ENCODE peak calls at places on chromosomes 5 and 9, in eight cellular contexts. U is ELR; I is fibroblast of pulmonary artery; W is ovary; N is nephron progenitor cell; S is cardiac muscle cell; Y is HS-5; L is CD8-positive, alpha-beta T cell. B is an unnamed sample.

GRCh38 chr5:170903075-170903474 is 41.3 kb downstream of the RANBP17 start:
- DNase-seq in U (no peak), I (no peak), W (no peak), N (peak; percentile 13), S (no peak), Y (no peak), L (no peak), B (no peak)

GRCh38 chr9:133184971-133185370 is 21.3 kb upstream of the GBGT1 start:
- DNase-seq in U (peak; percentile 78), I (peak; percentile 81), W (peak; percentile 55), N (peak; percentile 32), S (peak; percentile 90), Y (peak; percentile 55), L (no peak), B (no peak)

GRCh38 chr5:126373621-126374416 is 49.4 kb upstream of the GRAMD2B start:
- DNase-seq in U (peak; percentile 55), I (no peak), W (no peak), N (no peak), S (no peak), Y (no peak), L (no peak), B (no peak)

GRCh38 chr9:35967042-35967441 is 9.1 kb upstream of the OR2S2 start:
- DNase-seq in U (no peak), I (no peak), W (no peak), N (no peak), S (no peak), Y (no peak), L (no peak), B (no peak)

GRCh38 chr5:122498163-122498562 is 186.1 kb downstream of the SNCAIP start:
- DNase-seq in U (no peak), I (peak; percentile 15), W (peak; percentile 35), N (peak; percentile 17), S (peak; percentile 21), Y (no peak), L (no peak), B (no peak)

GRCh38 chr5:41057940-41058339 is 13.2 kb downstream of the MROH2B start:
- DNase-seq in U (no peak), I (no peak), W (no peak), N (no peak), S (no peak), Y (no peak), L (no peak), B (no peak)

GRCh38 chr9:133059623-133060022 is 2.2 kb upstream of the CEL start:
- DNase-seq in U (no peak), I (no peak), W (no peak), N (no peak), S (no peak), Y (no peak), L (no peak), B (no peak)

GRCh38 chr9:109378316-109378715 is 57.5 kb upstream of the EPB41L4B start:
- DNase-seq in U (no peak), I (no peak), W (no peak), N (no peak), S (no peak), Y (no peak), L (no peak), B (no peak)

GRCh38 chr9:119951090-119951489 is 581.9 kb upstream of the BRINP1 start:
- DNase-seq in U (no peak), I (no peak), W (no peak), N (no peak), S (peak; percentile 10), Y (no peak), L (no peak), B (no peak)

GRCh38 chr5:51881901-51882300 is 498.7 kb downstream of the ISL1 start:
- DNase-seq in U (no peak), I (no peak), W (no peak), N (no peak), S (no peak), Y (no peak), L (no peak), B (no peak)

GRCh38 chr9:69122086-69122390 is 52.0 kb upstream of the TJP2 start:
- DNase-seq in U (peak; percentile 78), I (peak; percentile 68), W (peak; percentile 72), N (peak; percentile 72), S (peak; percentile 73), Y (no peak), L (peak; percentile 7), B (peak; percentile 19)

GRCh38 chr9:2271426-2271825 is 256.3 kb downstream of the SMARCA2 start:
- DNase-seq in U (peak; percentile 35), I (peak; percentile 60), W (peak; percentile 47), N (no peak), S (peak; percentile 63), Y (no peak), L (no peak), B (no peak)

GRCh38 chr5:40945111-40945510 is 35.8 kb downstream of the C7 start:
- DNase-seq in U (no peak), I (no peak), W (no peak), N (no peak), S (no peak), Y (no peak), L (no peak), B (no peak)

GRCh38 chr5:127536687-127537086 is 19.2 kb downstream of the PRRC1 start:
- DNase-seq in U (peak; percentile 38), I (peak; percentile 32), W (no peak), N (no peak), S (peak; percentile 20), Y (no peak), L (no peak), B (no peak)

GRCh38 chr9:133460405-133461175 is 812 bp downstream of the CACFD1 start:
- DNase-seq in U (peak; percentile 23), I (peak; percentile 24), W (no peak), N (no peak), S (peak; percentile 43), Y (no peak), L (no peak), B (peak; percentile 40)

GRCh38 chr9:19440823-19441580 is 32.2 kb downstream of the ACER2 start:
- DNase-seq in U (no peak), I (peak; percentile 49), W (no peak), N (no peak), S (peak; percentile 58), Y (no peak), L (no peak), B (no peak)

GRCh38 chr9:104974053-104974983 is 46.4 kb upstream of the ABCA1 start:
- DNase-seq in U (no peak), I (no peak), W (no peak), N (no peak), S (no peak), Y (no peak), L (no peak), B (no peak)

GRCh38 chr5:170440771-170441370 is 51.7 kb upstream of the KCNMB1 start:
- DNase-seq in U (no peak), I (no peak), W (no peak), N (no peak), S (no peak), Y (no peak), L (no peak), B (no peak)

GRCh38 chr5:76345582-76345981 is 57.5 kb upstream of the IQGAP2 start:
- DNase-seq in U (peak; percentile 4), I (no peak), W (no peak), N (no peak), S (no peak), Y (no peak), L (no peak), B (no peak)

GRCh38 chr9:124913378-124913777 is 27.5 kb downstream of the GOLGA1 start:
- DNase-seq in U (no peak), I (no peak), W (no peak), N (no peak), S (no peak), Y (no peak), L (no peak), B (no peak)

GRCh38 chr9:109251080-109251775 is 69.6 kb downstream of the EPB41L4B start:
- DNase-seq in U (peak; percentile 78), I (peak; percentile 69), W (peak; percentile 67), N (no peak), S (peak; percentile 61), Y (no peak), L (no peak), B (no peak)

GRCh38 chr9:98851730-98852462 is 44.4 kb downstream of the GALNT12 start:
- DNase-seq in U (peak; percentile 33), I (no peak), W (no peak), N (no peak), S (no peak), Y (no peak), L (no peak), B (no peak)

GRCh38 chr9:18331808-18332209 is 142.1 kb upstream of the ADAMTSL1 start:
- DNase-seq in U (no peak), I (peak; percentile 53), W (no peak), N (no peak), S (peak; percentile 46), Y (no peak), L (no peak), B (no peak)

GRCh38 chr9:69307446-69308216 is 17.4 kb upstream of the ENTREP1 start:
- DNase-seq in U (no peak), I (peak; percentile 79), W (no peak), N (no peak), S (peak; percentile 76), Y (no peak), L (no peak), B (no peak)

B was measured in T-helper 1 cell.